ENCODE peak calls at places on chromosomes 4 and X, in six cellular contexts. D is lower lobe of right lung, H is right atrium auricular region, T is RWPE1, V is nephron progenitor cell, Q is AG09309. K is an unnamed sample.

GRCh38 chr4:26854701-26855100 is 5.9 kb upstream of the STIM2 start:
- DNase-seq in T (no peak), Q (no peak), V (no peak), D (no peak), H (no peak), K (no peak)

GRCh38 chr4:8533274-8533865 is 46.8 kb upstream of the GPR78 start:
- DNase-seq in T (no peak), H (no peak), D (no peak), Q (no peak), V (no peak), K (no peak)

GRCh38 chr4:52822583-52823477 is 39.3 kb upstream of the RASL11B start:
- DNase-seq in Q (peak), D (no peak), V (no peak), H (no peak), T (peak), K (no peak)

GRCh38 chrX:48794993-48795501 is 6.8 kb upstream of the HDAC6 start:
- DNase-seq in D (peak), V (no peak), T (peak), H (no peak), Q (peak), K (peak)

GRCh38 chr4:168656055-168656660 is 159.3 kb downstream of the PALLD start:
- DNase-seq in T (peak), Q (peak), H (no peak), D (no peak), V (no peak), K (peak)

GRCh38 chr4:37594095-37594494 is 92.1 kb downstream of the RELL1 start:
- DNase-seq in V (no peak), T (no peak), D (no peak), H (no peak), Q (no peak), K (no peak)

GRCh38 chrX:45134303-45134702 is 66.4 kb downstream of the DIPK2B start:
- DNase-seq in T (no peak), Q (no peak), H (no peak), V (no peak), D (no peak), K (no peak)

GRCh38 chr4:40262079-40262528 is 65.3 kb downstream of the RHOH start:
- DNase-seq in T (no peak), H (no peak), V (no peak), Q (no peak), D (no peak), K (no peak)

GRCh38 chr4:26365537-26366150 is 44.8 kb downstream of the RBPJ start:
- DNase-seq in D (no peak), Q (no peak), T (no peak), V (no peak), H (no peak), K (no peak)

GRCh38 chr4:164977243-164978164 is at the start of gene TRIM61:
- DNase-seq in Q (no peak), T (no peak), V (peak), H (no peak), D (peak), K (no peak)

GRCh38 chr4:20265726-20266125 is 14.0 kb downstream of the SLIT2 start:
- DNase-seq in Q (no peak), V (no peak), T (no peak), H (no peak), D (no peak), K (no peak)

GRCh38 chr4:51880016-51880915 is 37.3 kb downstream of the DCUN1D4 start:
- DNase-seq in H (no peak), D (no peak), Q (peak), V (no peak), T (no peak), K (no peak)

GRCh38 chrX:129748265-129748664 is 9.5 kb downstream of the XPNPEP2 start:
- DNase-seq in Q (peak), V (no peak), T (no peak), H (no peak), D (no peak), K (no peak)

GRCh38 chrX:37905436-37906147 is 58.2 kb upstream of the DYNLT3 start:
- DNase-seq in D (no peak), V (peak), H (no peak), T (no peak), Q (no peak), K (no peak)

GRCh38 chrX:39000802-39001201 is 199.5 kb downstream of the MID1IP1 start:
- DNase-seq in T (no peak), D (no peak), H (no peak), V (no peak), Q (no peak), K (no peak)

GRCh38 chrX:46626566-46626965 is 53.0 kb downstream of the CHST7 start:
- DNase-seq in Q (no peak), H (no peak), T (no peak), V (no peak), D (peak), K (no peak)

GRCh38 chrX:97898798-97899197 is 1015.1 kb downstream of the RPA4 start:
- DNase-seq in H (no peak), V (no peak), T (no peak), Q (peak), D (no peak), K (peak)

GRCh38 chr4:142500966-142501365 is 345.1 kb downstream of the INPP4B start:
- DNase-seq in T (no peak), H (no peak), D (no peak), Q (no peak), V (no peak), K (no peak)

GRCh38 chrX:9483376-9483775 is 18.5 kb downstream of the TBL1X start:
- DNase-seq in T (no peak), Q (no peak), D (no peak), H (no peak), V (no peak), K (no peak)

DNA sequence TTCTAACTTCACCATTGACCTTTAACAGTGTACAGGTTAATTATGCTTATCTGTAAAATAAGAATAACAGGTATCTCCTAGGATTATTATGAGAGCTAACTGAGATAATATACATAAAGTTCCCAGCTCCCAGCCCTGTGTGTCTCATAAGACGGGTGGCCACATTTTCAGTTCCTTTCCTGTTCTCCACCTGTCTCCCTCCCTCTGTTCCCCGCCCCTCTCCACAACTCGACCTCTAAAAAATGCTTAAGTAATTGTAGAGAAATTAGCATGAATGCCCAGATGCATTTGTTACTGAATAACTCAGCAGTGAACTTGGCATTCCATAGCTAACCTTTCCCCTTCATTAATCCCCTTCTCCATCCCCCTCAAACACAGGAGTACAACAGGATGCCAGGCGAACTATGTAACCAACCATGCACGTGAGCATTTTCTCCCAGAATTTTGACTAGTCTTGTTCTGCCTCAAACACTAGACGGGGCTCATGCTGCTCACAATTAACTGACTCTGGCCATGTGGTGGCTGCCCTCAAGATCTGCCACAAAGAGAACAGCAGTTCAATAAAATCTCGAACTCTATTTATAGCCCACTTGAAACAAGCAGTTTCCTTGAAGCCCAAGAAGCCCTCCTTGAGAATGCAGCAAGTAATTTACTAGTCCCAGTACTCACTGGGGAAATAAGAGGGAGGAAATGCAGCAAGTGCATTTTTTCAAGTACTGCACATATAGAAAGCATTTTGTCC is 351.2 kb downstream of the ARHGAP24 start:
- DNase-seq in D (no peak), Q (peak), H (no peak), V (peak), T (no peak), K (no peak)
- TF ChIP-seq CTCF in D (peak), Q (peak), H (peak), V (no peak), T (no peak), K (peak)

GRCh38 chr4:169724251-169724650 is 33.5 kb downstream of the HPF1 start:
- DNase-seq in T (no peak), V (no peak), H (no peak), D (no peak), Q (no peak), K (peak)

GRCh38 chr4:169727616-169728015 is 30.1 kb downstream of the HPF1 start:
- DNase-seq in H (no peak), V (no peak), Q (no peak), D (no peak), T (no peak), K (no peak)

GRCh38 chr4:169720529-169720928 is 37.2 kb downstream of the HPF1 start:
- DNase-seq in T (no peak), H (no peak), V (no peak), D (no peak), Q (no peak), K (no peak)

GRCh38 chr4:169723207-169723606 is 34.5 kb downstream of the HPF1 start:
- DNase-seq in Q (no peak), V (no peak), D (no peak), T (no peak), H (no peak), K (no peak)
- TF ChIP-seq CTCF in Q (peak), V (no peak), D (no peak), T (peak), H (peak), K (no peak)

GRCh38 chr4:152360045-152360410 is 175.9 kb downstream of the FBXW7 start:
- DNase-seq in V (no peak), Q (no peak), D (no peak), T (no peak), H (no peak), K (no peak)

GRCh38 chr4:152359208-152360044 is 176.5 kb downstream of the FBXW7 start:
- DNase-seq in Q (no peak), H (no peak), T (no peak), D (no peak), V (no peak), K (no peak)

GRCh38 chr4:152357206-152357605 is 178.7 kb downstream of the FBXW7 start:
- DNase-seq in H (no peak), Q (no peak), T (no peak), D (peak), V (no peak), K (no peak)

GRCh38 chr4:152352645-152353116 is 183.2 kb downstream of the FBXW7 start:
- DNase-seq in Q (peak), V (peak), D (no peak), H (peak), T (peak), K (peak)

GRCh38 chr4:152356428-152357034 is 179.4 kb downstream of the FBXW7 start:
- DNase-seq in H (no peak), Q (no peak), V (no peak), D (no peak), T (no peak), K (peak)
- TF ChIP-seq CTCF in H (no peak), Q (no peak), V (no peak), D (no peak), T (peak), K (no peak)

DNA sequence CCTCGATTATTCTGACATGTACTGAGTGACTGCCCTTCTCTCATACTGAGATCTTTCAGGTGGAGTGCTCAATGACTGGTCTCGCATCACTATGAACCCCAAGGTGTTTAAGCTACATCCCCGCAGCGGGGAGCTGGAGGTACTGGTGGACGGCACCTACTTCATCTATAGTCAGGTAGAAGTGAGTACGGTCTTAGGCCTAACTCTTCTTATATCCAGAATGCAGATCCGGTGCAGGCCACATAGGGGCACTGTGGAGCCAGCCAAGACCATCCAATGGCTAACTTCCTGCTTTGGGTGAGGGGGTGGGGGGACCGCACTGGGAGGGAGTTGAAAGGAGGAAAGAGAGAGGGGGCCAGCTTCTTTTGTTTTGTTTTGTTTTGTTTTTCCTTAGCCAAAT is 16.4 kb downstream of the AWAT2 start:
- DNase-seq in T (no peak), H (no peak), V (peak), D (no peak), Q (no peak), K (no peak)
- TF ChIP-seq CTCF in T (peak), H (peak), V (peak), D (peak), Q (peak), K (peak)

GRCh38 chr4:22999419-22999818 is 306.7 kb downstream of the GBA3 start:
- DNase-seq in V (no peak), D (no peak), Q (no peak), H (no peak), T (no peak), K (no peak)
- TF ChIP-seq CTCF in V (no peak), D (no peak), Q (no peak), H (peak), T (no peak), K (no peak)

K was measured in AG04449.